ENCODE peak calls at places on chromosomes 13 and 19, in seven cellular contexts. F is spleen; R is tibial nerve; L is pancreas; Q is ovary; K is body of pancreas; I is CD8-positive, alpha-beta T cell. G is an unnamed sample. For H3K4me1 and H3K36me3, the result is how much of the 10 kb centered on the place peaks cover.

GRCh38 chr13:41720839-41721561 is 239.9 kb downstream of the VWA8 start:
- DNase-seq in F (no peak), R (no peak), L (no peak), Q (no peak), K (no peak), I (no peak), G (no peak)

GRCh38 chr13:26343816-26344215 is 89.9 kb downstream of the CDK8 start:
- DNase-seq in F (no peak), R (no peak), L (no peak), Q (no peak), K (no peak), I (no peak), G (no peak)

GRCh38 chr13:103287659-103288058 is 221.4 kb upstream of the SLC10A2 start:
- DNase-seq in F (no peak), R (no peak), L (no peak), Q (no peak), K (no peak), I (no peak), G (peak)

GRCh38 chr19:720691-721160 is 12.0 kb downstream of the PALM start:
- DNase-seq in F (no peak), R (no peak), L (no peak), Q (peak), K (no peak), I (no peak), G (no peak)

GRCh38 chr13:114025432-114026127 is 51.7 kb upstream of the C13orf46 start:
- DNase-seq in F (no peak), R (no peak), L (no peak), Q (peak), K (no peak), I (no peak), G (no peak)

GRCh38 chr13:39776439-39776838 is 121.0 kb downstream of the COG6 start:
- DNase-seq in F (no peak), R (no peak), L (no peak), Q (no peak), K (no peak), I (no peak), G (no peak)

GRCh38 chr13:49635599-49636433 is 7.5 kb downstream of the ARL11 start:
- DNase-seq in F (no peak), R (peak), L (no peak), Q (peak), K (no peak), I (peak), G (no peak)

GRCh38 chr19:21256722-21257121 is 72.5 kb downstream of the ZNF708 start:
- DNase-seq in F (no peak), R (no peak), L (no peak), Q (no peak), K (no peak), I (no peak), G (no peak)

GRCh38 chr13:48750588-48751383 is 97.1 kb downstream of the CYSLTR2 start:
- DNase-seq in F (no peak), R (peak), L (no peak), Q (peak), K (no peak), I (no peak), G (no peak)

GRCh38 chr19:31515931-31516330 is 166.7 kb upstream of the TSHZ3 start:
- DNase-seq in F (no peak), R (no peak), L (no peak), Q (no peak), K (no peak), I (no peak), G (peak)

GRCh38 chr13:51895906-51896888 is 34.4 kb downstream of the CCDC70 start:
- DNase-seq in F (peak), R (peak), L (peak), Q (no peak), K (peak), I (peak), G (peak)

GRCh38 chr19:58060231-58060630 is 1.1 kb downstream of the ZNF135 start:
- DNase-seq in F (no peak), R (no peak), L (no peak), Q (no peak), K (no peak), I (no peak), G (no peak)

GRCh38 chr13:24063281-24063851 is 97.2 kb upstream of the SPATA13 start:
- DNase-seq in F (no peak), R (no peak), L (no peak), Q (peak), K (no peak), I (no peak), G (no peak)

GRCh38 chr19:51986309-51987291 is at the start of gene ZNF350:
- DNase-seq in F (peak), R (peak), L (peak), Q (peak), K (peak), I (peak), G (peak)

GRCh38 chr13:39895254-39895653 is 239.8 kb downstream of the COG6 start:
- DNase-seq in F (no peak), R (no peak), L (no peak), Q (no peak), K (no peak), I (no peak), G (no peak)

GRCh38 chr13:37914781-37915391 is 45.3 kb upstream of the TRPC4 start:
- DNase-seq in F (no peak), R (no peak), L (no peak), Q (no peak), K (no peak), I (no peak), G (no peak)

GRCh38 chr13:75222031-75222430 is 259.9 kb downstream of the TBC1D4 start:
- DNase-seq in F (no peak), R (peak), L (no peak), Q (no peak), K (no peak), I (no peak), G (no peak)

GRCh38 chr19:40702337-40703012 is 12.0 kb upstream of the NUMBL start:
- DNase-seq in F (no peak), R (no peak), L (no peak), Q (no peak), K (peak), I (no peak), G (no peak)

GRCh38 chr13:31885994-31886393 is 145.6 kb upstream of the FRY start:
- DNase-seq in F (no peak), R (no peak), L (no peak), Q (no peak), K (no peak), I (no peak), G (no peak)

GRCh38 chr13:23609414-23610186 is 39.4 kb downstream of the TNFRSF19 start:
- DNase-seq in F (no peak), R (peak), L (no peak), Q (peak), K (no peak), I (no peak), G (no peak)

GRCh38 chr13:102141625-102142472 is 260.0 kb downstream of the FGF14 start:
- DNase-seq in F (no peak), R (no peak), L (no peak), Q (no peak), K (no peak), I (no peak), G (no peak)

GRCh38 chr19:55373318-55373992 is 3.2 kb upstream of the TMEM190 start:
- DNase-seq in F (no peak), R (no peak), L (no peak), Q (no peak), K (no peak), I (no peak), G (peak)

GRCh38 chr19:17441241-17442135 is 7.0 kb downstream of the TMEM221 start:
- DNase-seq in F (no peak), R (no peak), L (no peak), Q (no peak), K (no peak), I (peak), G (peak)

GRCh38 chr13:20359335-20359734 is 127.2 kb upstream of the GJB6 start:
- DNase-seq in F (no peak), R (no peak), L (no peak), Q (no peak), K (no peak), I (no peak), G (peak)

GRCh38 chr13:86080340-86080995 is 281.2 kb upstream of the SLITRK6 start:
- DNase-seq in F (no peak), R (no peak), L (no peak), Q (no peak), K (no peak), I (no peak), G (no peak)

GRCh38 chr19:2289714-2290435 is 7.9 kb upstream of the PEAK3 start:
- DNase-seq in F (peak), R (no peak), L (no peak), Q (no peak), K (no peak), I (peak), G (no peak)

GRCh38 chr19:57888494-57889231 is at the start of gene ZNF814:
- DNase-seq in F (peak), R (peak), L (peak), Q (peak), K (peak), I (peak), G (no peak)

GRCh38 chr19:45824531-45825262 is 9.6 kb upstream of the RSPH6A start:
- DNase-seq in F (no peak), R (no peak), L (no peak), Q (no peak), K (no peak), I (no peak), G (no peak)
- H3K4me3 ChIP-seq in F (no peak), R (no peak), L (no peak), Q (no peak), K (no peak), I (no peak), G (no peak)

GRCh38 chr19:15266683-15267082 is 34.4 kb upstream of the EPHX3 start:
- DNase-seq in F (no peak), R (no peak), L (no peak), Q (no peak), K (no peak), I (no peak), G (no peak)

GRCh38 chr19:15269806-15270205 is 37.6 kb upstream of the EPHX3 start:
- DNase-seq in F (no peak), R (no peak), L (no peak), Q (no peak), K (no peak), I (no peak), G (no peak)

GRCh38 chr19:15268928-15269253 is 36.6 kb upstream of the EPHX3 start:
- DNase-seq in F (no peak), R (no peak), L (no peak), Q (no peak), K (no peak), I (no peak), G (no peak)

GRCh38 chr19:15265849-15266248 is 33.6 kb upstream of the EPHX3 start:
- DNase-seq in F (peak), R (peak), L (peak), Q (peak), K (peak), I (no peak), G (peak)

DNA sequence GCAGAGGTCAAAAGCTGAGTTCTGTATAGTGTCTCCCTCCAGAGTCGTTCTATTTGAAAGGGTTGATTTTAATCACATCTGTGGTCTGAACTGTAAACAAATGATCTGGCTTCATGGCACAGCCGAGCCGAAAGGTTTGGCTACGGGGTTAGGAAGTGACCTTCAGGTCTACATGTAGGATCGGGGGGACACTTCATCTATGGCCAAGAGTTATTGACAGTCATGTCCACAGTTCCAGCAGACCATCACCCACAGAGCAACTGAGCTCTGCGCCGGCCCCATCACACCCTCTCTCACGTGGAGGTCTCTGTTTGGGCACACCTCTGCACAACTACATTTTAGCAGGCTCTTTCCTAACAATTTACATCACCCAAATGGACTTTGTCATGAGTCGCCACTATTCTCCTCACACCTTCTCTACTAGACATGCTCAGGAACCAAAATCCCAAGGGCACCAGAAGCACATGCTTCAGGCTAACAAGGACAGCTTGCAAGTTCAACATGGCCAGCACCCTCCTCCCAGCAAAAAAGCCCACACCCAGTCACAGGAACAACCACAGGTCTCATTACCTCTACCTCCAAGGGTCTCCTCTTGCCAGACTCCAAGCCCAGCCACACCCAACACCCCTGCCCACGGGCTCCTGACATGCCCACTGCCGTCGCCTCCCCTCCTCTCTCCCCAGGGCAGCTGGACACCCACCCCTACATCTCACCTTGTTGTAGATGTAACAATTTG is 36.1 kb upstream of the EPHX3 start:
- DNase-seq in F (no peak), R (no peak), L (no peak), Q (no peak), K (no peak), I (no peak), G (no peak)
- H3K4me1 ChIP-seq in F (under half), R (under half), L (half or more), Q (under half), K (half or more), I (under half), G (under half)

GRCh38 chr13:112840472-112841302 is 128.3 kb upstream of the MCF2L start:
- DNase-seq in F (peak), R (no peak), L (no peak), Q (no peak), K (no peak), I (no peak), G (no peak)
- H3K36me3 ChIP-seq in F (half or more), R (half or more), L (under half), Q (under half), K (under half), I (under half), G (under half)

GRCh38 chr19:14248578-14249011 is 42.6 kb upstream of the ADGRL1 start:
- DNase-seq in F (peak), R (peak), L (no peak), Q (peak), K (peak), I (peak), G (no peak)
- H3K4me3 ChIP-seq in F (peak), R (peak), L (no peak), Q (peak), K (no peak), I (peak), G (no peak)

DNA sequence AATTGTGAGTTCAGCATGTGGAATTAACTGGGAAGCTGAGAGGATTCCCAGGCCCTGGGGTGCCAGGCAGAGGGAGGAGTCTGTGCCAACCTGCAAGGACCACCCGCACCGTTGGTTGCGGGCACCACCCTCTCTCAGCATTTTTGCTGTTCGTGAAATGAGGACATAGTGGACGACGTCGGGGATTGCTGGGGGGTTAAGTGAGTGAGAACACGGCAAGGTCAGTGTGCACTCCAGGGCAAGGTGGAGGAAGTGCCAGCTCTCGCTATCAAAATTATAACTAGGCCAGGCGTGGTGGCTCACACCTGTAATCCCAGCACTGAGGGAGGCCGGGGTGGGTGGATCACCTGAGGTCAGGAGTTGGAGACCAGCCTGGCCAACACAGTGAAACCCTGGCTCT is 2.2 kb downstream of the FXYD3 start:
- DNase-seq in F (no peak), R (no peak), L (no peak), Q (no peak), K (peak), I (no peak), G (no peak)
- H3K4me1 ChIP-seq in F (under half), R (under half), L (under half), Q (under half), K (under half), I (under half), G (under half)

GRCh38 chr13:112032186-112032835 is 34.6 kb upstream of the SOX1 start:
- DNase-seq in F (no peak), R (no peak), L (peak), Q (no peak), K (peak), I (no peak), G (peak)

GRCh38 chr13:112024577-112024976 is 42.4 kb upstream of the SOX1 start:
- DNase-seq in F (no peak), R (no peak), L (no peak), Q (no peak), K (no peak), I (no peak), G (no peak)

GRCh38 chr13:112028481-112028880 is 38.5 kb upstream of the SOX1 start:
- DNase-seq in F (no peak), R (no peak), L (no peak), Q (no peak), K (no peak), I (no peak), G (peak)

GRCh38 chr13:112029143-112029542 is 37.8 kb upstream of the SOX1 start:
- DNase-seq in F (no peak), R (no peak), L (no peak), Q (no peak), K (no peak), I (no peak), G (no peak)

GRCh38 chr13:112027250-112027649 is 39.7 kb upstream of the SOX1 start:
- DNase-seq in F (no peak), R (no peak), L (no peak), Q (no peak), K (no peak), I (no peak), G (no peak)
- H3K36me3 ChIP-seq in F (under half), R (under half), L (under half), Q (under half), K (under half), I (under half), G (under half)

GRCh38 chr13:110239280-110240120 is 67.5 kb downstream of the COL4A1 start:
- DNase-seq in F (no peak), R (no peak), L (no peak), Q (no peak), K (no peak), I (no peak), G (no peak)

GRCh38 chr13:110236431-110236830 is 70.5 kb downstream of the COL4A1 start:
- DNase-seq in F (no peak), R (no peak), L (no peak), Q (no peak), K (no peak), I (no peak), G (peak)

GRCh38 chr13:110238795-110239194 is 68.2 kb downstream of the COL4A1 start:
- DNase-seq in F (no peak), R (no peak), L (no peak), Q (no peak), K (no peak), I (no peak), G (no peak)

GRCh38 chr13:110236831-110237261 is 70.1 kb downstream of the COL4A1 start:
- DNase-seq in F (no peak), R (no peak), L (no peak), Q (no peak), K (no peak), I (no peak), G (no peak)

DNA sequence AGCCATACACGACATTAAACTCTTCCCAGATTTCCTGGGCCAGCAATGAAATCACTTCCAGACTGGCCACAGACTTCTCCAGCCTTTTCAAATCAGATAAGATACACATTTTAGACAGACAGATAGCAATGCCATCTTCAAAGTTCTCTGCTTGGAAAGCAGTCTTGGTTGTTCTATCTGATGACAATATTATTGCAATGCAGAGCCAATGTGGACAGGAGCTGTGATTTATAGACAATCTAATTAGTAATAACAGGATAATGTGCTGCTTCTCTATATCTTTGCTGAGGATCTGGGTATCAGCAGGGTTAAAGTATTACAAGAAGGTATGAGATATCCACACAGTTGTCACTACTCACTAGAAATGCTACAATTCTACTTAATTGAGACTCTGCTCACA is 69.1 kb downstream of the COL4A1 start:
- DNase-seq in F (no peak), R (no peak), L (no peak), Q (no peak), K (no peak), I (no peak), G (no peak)
- H3K4me3 ChIP-seq in F (no peak), R (no peak), L (no peak), Q (no peak), K (no peak), I (no peak), G (no peak)